ENCODE peak calls at places on chromosome 9, in seven cellular contexts. One of them, this sample, is unnamed.
A peak's percentile ranks its signal among the peaks of the same experiment; 100 is the strongest.

GRCh38 chr9:112445196-112445595 is 41.4 kb upstream of the KIAA1958 start:
- DNase-seq in progenitor cell of endocrine pancreas: no peak
- DNase-seq in bronchial epithelial cell: no peak
- DNase-seq in brain microvascular endothelial cell: no peak
- DNase-seq in endothelial cell: no peak
- DNase-seq in AG04450: no peak
- DNase-seq in AG04449: no peak
- DNase-seq in this sample: no peak

GRCh38 chr9:20199111-20199510 is 410.3 kb upstream of the SLC24A2 start:
- DNase-seq in progenitor cell of endocrine pancreas: no peak
- DNase-seq in bronchial epithelial cell: no peak
- DNase-seq in brain microvascular endothelial cell: no peak
- DNase-seq in endothelial cell: no peak
- DNase-seq in AG04450: no peak
- DNase-seq in AG04449: no peak
- DNase-seq in this sample: no peak

GRCh38 chr9:20640331-20641187 is 18.3 kb upstream of the MLLT3 start:
- DNase-seq in progenitor cell of endocrine pancreas: no peak
- DNase-seq in bronchial epithelial cell: peak; percentile 79
- DNase-seq in brain microvascular endothelial cell: peak; percentile 13
- DNase-seq in endothelial cell: no peak
- DNase-seq in AG04450: no peak
- DNase-seq in AG04449: no peak
- DNase-seq in this sample: no peak

GRCh38 chr9:122806661-122807060 is 6.7 kb downstream of the OR1K1 start:
- DNase-seq in progenitor cell of endocrine pancreas: no peak
- DNase-seq in bronchial epithelial cell: no peak
- DNase-seq in brain microvascular endothelial cell: no peak
- DNase-seq in endothelial cell: no peak
- DNase-seq in AG04450: no peak
- DNase-seq in AG04449: no peak
- DNase-seq in this sample: no peak

GRCh38 chr9:106731910-106732309 is 131.1 kb upstream of the ZNF462 start:
- DNase-seq in progenitor cell of endocrine pancreas: no peak
- DNase-seq in bronchial epithelial cell: no peak
- DNase-seq in brain microvascular endothelial cell: no peak
- DNase-seq in endothelial cell: no peak
- DNase-seq in AG04450: no peak
- DNase-seq in AG04449: no peak
- DNase-seq in this sample: no peak

GRCh38 chr9:134433101-134433500 is 106.8 kb downstream of the RXRA start:
- DNase-seq in progenitor cell of endocrine pancreas: no peak
- DNase-seq in bronchial epithelial cell: peak; percentile 45
- DNase-seq in brain microvascular endothelial cell: no peak
- DNase-seq in endothelial cell: no peak
- DNase-seq in AG04450: no peak
- DNase-seq in AG04449: no peak
- DNase-seq in this sample: no peak

GRCh38 chr9:14303526-14303925 is 10.4 kb downstream of the NFIB start:
- DNase-seq in progenitor cell of endocrine pancreas: no peak
- DNase-seq in bronchial epithelial cell: no peak
- DNase-seq in brain microvascular endothelial cell: no peak
- DNase-seq in endothelial cell: no peak
- DNase-seq in AG04450: no peak
- DNase-seq in AG04449: no peak
- DNase-seq in this sample: no peak

GRCh38 chr9:124694394-124695279 is 76.5 kb downstream of the NR6A1 start:
- DNase-seq in progenitor cell of endocrine pancreas: no peak
- DNase-seq in bronchial epithelial cell: no peak
- DNase-seq in brain microvascular endothelial cell: no peak
- DNase-seq in endothelial cell: no peak
- DNase-seq in AG04450: no peak
- DNase-seq in AG04449: no peak
- DNase-seq in this sample: no peak

GRCh38 chr9:32525506-32525905 is 490 bp downstream of the RIGI start:
- DNase-seq in progenitor cell of endocrine pancreas: no peak
- DNase-seq in bronchial epithelial cell: peak; percentile 26
- DNase-seq in brain microvascular endothelial cell: no peak
- DNase-seq in endothelial cell: no peak
- DNase-seq in AG04450: no peak
- DNase-seq in AG04449: no peak
- DNase-seq in this sample: no peak

GRCh38 chr9:127612993-127613954 is 1.2 kb downstream of the STXBP1 start:
- DNase-seq in progenitor cell of endocrine pancreas: peak; percentile 19
- DNase-seq in bronchial epithelial cell: peak; percentile 69
- DNase-seq in brain microvascular endothelial cell: peak; percentile 31
- DNase-seq in endothelial cell: peak; percentile 65
- DNase-seq in AG04450: no peak
- DNase-seq in AG04449: no peak
- DNase-seq in this sample: no peak

GRCh38 chr9:133728856-133729645 is 9.1 kb downstream of the SARDH start:
- DNase-seq in progenitor cell of endocrine pancreas: peak; percentile 5
- DNase-seq in bronchial epithelial cell: no peak
- DNase-seq in brain microvascular endothelial cell: no peak
- DNase-seq in endothelial cell: no peak
- DNase-seq in AG04450: no peak
- DNase-seq in AG04449: no peak
- DNase-seq in this sample: no peak

GRCh38 chr9:68999393-69000105 is 14.4 kb downstream of the PRKACG start:
- DNase-seq in progenitor cell of endocrine pancreas: peak; percentile 46
- DNase-seq in bronchial epithelial cell: peak; percentile 66
- DNase-seq in brain microvascular endothelial cell: peak; percentile 76
- DNase-seq in endothelial cell: peak; percentile 70
- DNase-seq in AG04450: peak; percentile 24
- DNase-seq in AG04449: peak; percentile 12
- DNase-seq in this sample: peak; percentile 73

GRCh38 chr9:82148849-82149544 is 160.4 kb downstream of the SPATA31D1 start:
- DNase-seq in progenitor cell of endocrine pancreas: no peak
- DNase-seq in bronchial epithelial cell: no peak
- DNase-seq in brain microvascular endothelial cell: peak; percentile 67
- DNase-seq in endothelial cell: no peak
- DNase-seq in AG04450: peak; percentile 36
- DNase-seq in AG04449: peak; percentile 80
- DNase-seq in this sample: no peak

GRCh38 chr9:116549061-116549664 is 137.9 kb upstream of the TRIM32 start:
- DNase-seq in progenitor cell of endocrine pancreas: no peak
- DNase-seq in bronchial epithelial cell: peak; percentile 96
- DNase-seq in brain microvascular endothelial cell: peak; percentile 92
- DNase-seq in endothelial cell: peak; percentile 24
- DNase-seq in AG04450: peak; percentile 87
- DNase-seq in AG04449: peak; percentile 85
- DNase-seq in this sample: peak; percentile 58

GRCh38 chr9:4804531-4805016 is 11.8 kb downstream of the RCL1 start:
- DNase-seq in progenitor cell of endocrine pancreas: no peak
- DNase-seq in bronchial epithelial cell: no peak
- DNase-seq in brain microvascular endothelial cell: no peak
- DNase-seq in endothelial cell: no peak
- DNase-seq in AG04450: no peak
- DNase-seq in AG04449: no peak
- DNase-seq in this sample: no peak

DNA sequence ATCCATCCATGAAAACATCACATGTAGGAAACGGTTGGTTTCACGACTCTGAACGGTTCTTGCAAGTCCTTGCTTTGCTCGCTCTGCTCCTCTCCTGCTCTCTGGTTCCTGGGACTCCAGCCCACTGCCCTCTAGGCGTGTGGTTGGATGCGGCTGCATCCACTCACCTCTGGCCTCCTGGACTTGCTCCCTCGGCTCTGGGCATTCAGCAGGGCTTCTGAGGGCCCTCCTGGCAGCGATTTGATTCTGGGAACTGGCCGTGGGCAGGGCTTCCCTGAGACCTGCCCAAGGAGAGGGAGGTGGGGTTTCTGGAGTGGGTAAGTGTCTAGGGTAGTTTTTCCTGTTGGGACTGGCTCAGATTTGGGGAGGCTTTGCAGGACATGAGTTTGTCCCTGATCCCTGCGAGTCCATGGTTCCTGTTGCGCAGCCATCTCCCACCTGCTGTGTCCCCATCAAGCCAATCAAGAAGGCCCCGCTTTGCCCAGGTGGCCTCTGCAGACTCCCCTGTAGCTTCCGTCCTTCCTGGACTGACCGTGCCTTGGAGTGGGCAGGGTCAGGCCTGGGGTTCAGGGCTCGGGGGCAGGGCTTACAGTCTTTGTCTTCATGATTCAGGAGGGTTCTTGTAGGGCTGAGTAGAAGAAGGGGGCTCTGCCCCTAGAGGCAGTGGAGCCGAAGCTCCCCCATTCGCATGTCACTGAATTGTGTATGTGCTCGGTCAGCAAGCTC is 192.3 kb downstream of the CACNA1B start:
- DNase-seq in progenitor cell of endocrine pancreas: no peak
- DNase-seq in bronchial epithelial cell: no peak
- DNase-seq in brain microvascular endothelial cell: no peak
- DNase-seq in endothelial cell: no peak
- DNase-seq in AG04450: no peak
- DNase-seq in AG04449: no peak
- DNase-seq in this sample: no peak
- TF ChIP-seq CTCF in progenitor cell of endocrine pancreas: no peak
- TF ChIP-seq CTCF in bronchial epithelial cell: no peak
- TF ChIP-seq CTCF in brain microvascular endothelial cell: no peak
- TF ChIP-seq CTCF in endothelial cell: no peak
- TF ChIP-seq CTCF in AG04450: no peak
- TF ChIP-seq CTCF in AG04449: no peak
- TF ChIP-seq CTCF in this sample: no peak

GRCh38 chr9:87077986-87078385 is 130.7 kb upstream of the GAS1 start:
- DNase-seq in progenitor cell of endocrine pancreas: no peak
- DNase-seq in bronchial epithelial cell: no peak
- DNase-seq in brain microvascular endothelial cell: no peak
- DNase-seq in endothelial cell: no peak
- DNase-seq in AG04450: no peak
- DNase-seq in AG04449: no peak
- DNase-seq in this sample: no peak

GRCh38 chr9:87084407-87084806 is 137.1 kb upstream of the GAS1 start:
- DNase-seq in progenitor cell of endocrine pancreas: no peak
- DNase-seq in bronchial epithelial cell: no peak
- DNase-seq in brain microvascular endothelial cell: no peak
- DNase-seq in endothelial cell: no peak
- DNase-seq in AG04450: no peak
- DNase-seq in AG04449: no peak
- DNase-seq in this sample: no peak

GRCh38 chr9:87081523-87081922 is 134.2 kb upstream of the GAS1 start:
- DNase-seq in progenitor cell of endocrine pancreas: no peak
- DNase-seq in bronchial epithelial cell: no peak
- DNase-seq in brain microvascular endothelial cell: no peak
- DNase-seq in endothelial cell: no peak
- DNase-seq in AG04450: no peak
- DNase-seq in AG04449: no peak
- DNase-seq in this sample: no peak

GRCh38 chr9:87083986-87084385 is 136.7 kb upstream of the GAS1 start:
- DNase-seq in progenitor cell of endocrine pancreas: no peak
- DNase-seq in bronchial epithelial cell: no peak
- DNase-seq in brain microvascular endothelial cell: no peak
- DNase-seq in endothelial cell: no peak
- DNase-seq in AG04450: no peak
- DNase-seq in AG04449: no peak
- DNase-seq in this sample: no peak

GRCh38 chr9:87080512-87081225 is 133.4 kb upstream of the GAS1 start:
- DNase-seq in progenitor cell of endocrine pancreas: no peak
- DNase-seq in bronchial epithelial cell: peak; percentile 32
- DNase-seq in brain microvascular endothelial cell: no peak
- DNase-seq in endothelial cell: no peak
- DNase-seq in AG04450: no peak
- DNase-seq in AG04449: no peak
- DNase-seq in this sample: no peak
- TF ChIP-seq CTCF in progenitor cell of endocrine pancreas: peak; percentile 24
- TF ChIP-seq CTCF in bronchial epithelial cell: peak; percentile 29
- TF ChIP-seq CTCF in brain microvascular endothelial cell: peak; percentile 46
- TF ChIP-seq CTCF in endothelial cell: peak; percentile 46
- TF ChIP-seq CTCF in AG04450: no peak
- TF ChIP-seq CTCF in AG04449: no peak
- TF ChIP-seq CTCF in this sample: peak; percentile 30

DNA sequence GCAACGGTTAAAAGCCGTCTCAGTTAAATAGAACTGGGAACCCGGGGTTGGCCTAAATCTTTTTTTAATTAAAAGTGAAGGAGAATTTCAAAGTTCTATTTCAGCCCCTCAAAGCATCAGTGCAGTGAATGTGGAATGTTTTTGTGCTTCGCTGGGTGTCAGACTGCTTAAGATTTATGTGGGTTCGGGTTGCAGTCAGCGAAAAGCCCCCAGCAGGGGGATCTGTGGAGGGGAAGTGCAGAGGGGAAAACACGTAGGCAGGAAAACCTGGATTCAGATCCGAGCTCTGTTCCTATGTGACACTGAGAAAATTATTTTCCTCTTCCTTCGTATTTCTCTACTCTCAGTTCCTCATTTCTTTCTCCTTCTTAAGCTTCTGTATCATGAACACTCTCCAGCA is 19.7 kb downstream of the BRINP1 start:
- DNase-seq in progenitor cell of endocrine pancreas: no peak
- DNase-seq in bronchial epithelial cell: no peak
- DNase-seq in brain microvascular endothelial cell: no peak
- DNase-seq in endothelial cell: peak; percentile 47
- DNase-seq in AG04450: no peak
- DNase-seq in AG04449: no peak
- DNase-seq in this sample: no peak
- TF ChIP-seq CTCF in progenitor cell of endocrine pancreas: peak; percentile 45
- TF ChIP-seq CTCF in bronchial epithelial cell: no peak
- TF ChIP-seq CTCF in brain microvascular endothelial cell: no peak
- TF ChIP-seq CTCF in endothelial cell: peak; percentile 44
- TF ChIP-seq CTCF in AG04450: no peak
- TF ChIP-seq CTCF in AG04449: no peak
- TF ChIP-seq CTCF in this sample: peak; percentile 12

GRCh38 chr9:89917861-89918260 is 313.0 kb downstream of the GADD45G start:
- DNase-seq in progenitor cell of endocrine pancreas: no peak
- DNase-seq in bronchial epithelial cell: no peak
- DNase-seq in brain microvascular endothelial cell: no peak
- DNase-seq in endothelial cell: no peak
- DNase-seq in AG04450: no peak
- DNase-seq in AG04449: no peak
- DNase-seq in this sample: no peak

GRCh38 chr9:89922099-89922498 is 317.3 kb downstream of the GADD45G start:
- DNase-seq in progenitor cell of endocrine pancreas: no peak
- DNase-seq in bronchial epithelial cell: no peak
- DNase-seq in brain microvascular endothelial cell: no peak
- DNase-seq in endothelial cell: no peak
- DNase-seq in AG04450: no peak
- DNase-seq in AG04449: no peak
- DNase-seq in this sample: no peak

GRCh38 chr9:89920901-89921300 is 316.1 kb downstream of the GADD45G start:
- DNase-seq in progenitor cell of endocrine pancreas: no peak
- DNase-seq in bronchial epithelial cell: no peak
- DNase-seq in brain microvascular endothelial cell: no peak
- DNase-seq in endothelial cell: no peak
- DNase-seq in AG04450: no peak
- DNase-seq in AG04449: no peak
- DNase-seq in this sample: no peak

GRCh38 chr9:89920131-89920530 is 315.3 kb downstream of the GADD45G start:
- DNase-seq in progenitor cell of endocrine pancreas: no peak
- DNase-seq in bronchial epithelial cell: no peak
- DNase-seq in brain microvascular endothelial cell: no peak
- DNase-seq in endothelial cell: no peak
- DNase-seq in AG04450: no peak
- DNase-seq in AG04449: no peak
- DNase-seq in this sample: no peak

DNA sequence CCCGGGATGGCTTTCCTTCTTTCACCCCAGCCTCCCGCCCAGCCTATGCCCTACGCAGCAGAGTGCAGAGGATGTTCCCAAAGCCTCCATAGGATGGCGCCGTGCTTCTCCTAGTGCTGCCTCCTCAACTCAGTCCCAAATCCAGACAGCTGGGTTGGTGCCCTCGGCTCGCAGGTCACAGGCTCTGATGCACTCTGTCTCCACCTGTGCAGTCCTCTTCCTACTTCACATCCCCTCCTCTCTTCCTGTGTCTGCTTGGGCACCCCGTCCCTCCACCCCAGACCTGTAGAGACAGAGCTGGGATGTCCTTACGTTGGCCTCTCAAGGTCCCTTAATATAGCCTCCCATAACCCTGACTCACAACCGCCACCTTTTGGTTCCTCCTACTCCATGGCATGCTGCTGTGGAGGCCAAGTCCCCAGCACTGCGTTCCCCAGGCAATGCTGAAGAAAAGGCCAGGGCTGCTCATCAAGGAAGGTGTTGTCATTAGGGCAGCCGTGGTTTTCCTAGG is 314.4 kb downstream of the GADD45G start:
- DNase-seq in progenitor cell of endocrine pancreas: no peak
- DNase-seq in bronchial epithelial cell: peak; percentile 16
- DNase-seq in brain microvascular endothelial cell: no peak
- DNase-seq in endothelial cell: peak; percentile 47
- DNase-seq in AG04450: no peak
- DNase-seq in AG04449: no peak
- DNase-seq in this sample: no peak
- TF ChIP-seq CTCF in progenitor cell of endocrine pancreas: peak; percentile 17
- TF ChIP-seq CTCF in bronchial epithelial cell: peak; percentile 19
- TF ChIP-seq CTCF in brain microvascular endothelial cell: no peak
- TF ChIP-seq CTCF in endothelial cell: peak; percentile 17
- TF ChIP-seq CTCF in AG04450: no peak
- TF ChIP-seq CTCF in AG04449: no peak
- TF ChIP-seq CTCF in this sample: no peak